ENCODE peak calls at places on chromosomes 3 and 15, in four cellular contexts. B is body of pancreas, O is NB4, S is H54. P is an unnamed sample.

GRCh38 chr3:159964166-159964973 is 24.3 kb upstream of the IL12A start:
- DNase-seq in B (no peak), O (no peak), S (peak), P (no peak)

GRCh38 chr3:4738737-4739274 is 240.4 kb upstream of the BHLHE40 start:
- DNase-seq in B (no peak), O (peak), S (no peak), P (no peak)

GRCh38 chr3:15032650-15033049 is 32.5 kb downstream of the MRPS25 start:
- DNase-seq in B (no peak), O (no peak), S (no peak), P (no peak)

GRCh38 chr3:4416961-4417360 is 50.1 kb downstream of the SUMF1 start:
- DNase-seq in B (no peak), O (no peak), S (peak), P (no peak)

GRCh38 chr15:25469377-25469776 is 30.6 kb upstream of the UBE3A start:
- DNase-seq in B (no peak), O (no peak), S (no peak), P (no peak)

GRCh38 chr3:16433701-16434151 is 79.8 kb downstream of the RFTN1 start:
- DNase-seq in B (no peak), O (no peak), S (no peak), P (no peak)

GRCh38 chr3:23644741-23645140 is 161.0 kb upstream of the UBE2E1 start:
- DNase-seq in B (no peak), O (no peak), S (no peak), P (no peak)

GRCh38 chr15:70058642-70059360 is 38.9 kb downstream of the TLE3 start:
- DNase-seq in B (no peak), O (no peak), S (no peak), P (no peak)

GRCh38 chr3:184582583-184582982 is 21.0 kb downstream of the EPHB3 start:
- DNase-seq in B (no peak), O (no peak), S (no peak), P (no peak)

GRCh38 chr15:67880651-67881182 is 40.9 kb upstream of the RNU6-1 start:
- DNase-seq in B (peak), O (peak), S (no peak), P (no peak)

GRCh38 chr3:120604784-120605183 is 8.6 kb downstream of the NDUFB4 start:
- DNase-seq in B (no peak), O (no peak), S (no peak), P (no peak)

GRCh38 chr15:82936966-82937647 is 15.4 kb downstream of the HOMER2 start:
- DNase-seq in B (no peak), O (no peak), S (no peak), P (no peak)

GRCh38 chr3:139762307-139762706 is 84.5 kb upstream of the NMNAT3 start:
- DNase-seq in B (no peak), O (no peak), S (no peak), P (no peak)

GRCh38 chr15:31300208-31300661 is 26.4 kb upstream of the KLF13 start:
- DNase-seq in B (no peak), O (no peak), S (no peak), P (no peak)

GRCh38 chr3:51934991-51935885 is 6.5 kb downstream of the RRP9 start:
- DNase-seq in B (no peak), O (no peak), S (no peak), P (no peak)

GRCh38 chr3:38646630-38647029 is 2.9 kb downstream of the SCN5A start:
- DNase-seq in B (no peak), O (peak), S (no peak), P (peak)

GRCh38 chr3:161602451-161602850 is 105.8 kb downstream of the OTOL1 start:
- DNase-seq in B (no peak), O (peak), S (no peak), P (no peak)

GRCh38 chr3:166304509-166305063 is 467.4 kb upstream of the BCHE start:
- DNase-seq in B (no peak), O (no peak), S (no peak), P (no peak)

GRCh38 chr3:110731148-110731547 is 340.5 kb upstream of the NECTIN3 start:
- DNase-seq in B (no peak), O (no peak), S (no peak), P (no peak)

GRCh38 chr3:110732420-110732819 is 339.2 kb upstream of the NECTIN3 start:
- DNase-seq in B (no peak), O (no peak), S (no peak), P (no peak)

GRCh38 chr3:110733045-110733444 is 338.6 kb upstream of the NECTIN3 start:
- DNase-seq in B (no peak), O (no peak), S (no peak), P (no peak)

GRCh38 chr3:110736332-110736731 is 335.3 kb upstream of the NECTIN3 start:
- DNase-seq in B (no peak), O (peak), S (no peak), P (no peak)

GRCh38 chr3:110734524-110734923 is 337.1 kb upstream of the NECTIN3 start:
- DNase-seq in B (no peak), O (no peak), S (no peak), P (no peak)
- TF ChIP-seq POLR2A in B (no peak), O (no peak), S (no peak), P (no peak)

DNA sequence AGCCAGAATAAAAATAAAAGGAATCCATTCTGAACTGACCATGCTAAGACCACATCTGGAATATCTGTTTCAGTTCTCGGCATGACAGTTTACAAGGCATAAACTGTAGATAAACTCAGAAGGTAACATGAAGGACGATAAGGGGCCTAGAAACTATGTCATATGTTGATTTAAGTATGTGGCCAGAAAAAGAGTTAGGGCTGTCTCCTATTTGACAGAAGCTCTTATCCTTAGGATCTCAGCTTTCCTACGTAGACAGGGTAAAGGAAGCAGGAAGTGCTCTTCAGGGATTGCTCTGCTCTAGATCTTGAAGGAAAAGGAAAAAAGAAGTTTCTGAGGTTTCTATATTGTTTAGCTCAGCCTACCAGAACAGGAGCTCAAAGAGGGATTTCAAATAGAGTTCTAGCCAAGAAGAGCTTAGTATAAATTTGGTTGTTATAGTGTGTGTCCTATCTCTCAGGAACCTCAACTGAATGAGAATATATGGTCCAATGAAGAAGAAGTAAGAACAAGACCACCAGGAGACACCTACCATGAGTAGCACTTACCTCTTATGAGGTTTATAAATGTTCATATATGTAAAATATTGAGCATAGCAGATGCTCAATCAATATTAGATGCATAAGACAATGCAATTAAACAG is 59.2 kb downstream of the TP53BP1 start:
- DNase-seq in B (no peak), O (no peak), S (no peak), P (no peak)
- TF ChIP-seq POLR2A in B (no peak), O (no peak), S (no peak), P (no peak)

GRCh38 chr3:49929333-49930240 is at the start of gene MON1A:
- DNase-seq in B (peak), O (peak), S (peak), P (peak)
- TF ChIP-seq POLR2A in B (peak), O (peak), S (peak), P (peak)

DNA sequence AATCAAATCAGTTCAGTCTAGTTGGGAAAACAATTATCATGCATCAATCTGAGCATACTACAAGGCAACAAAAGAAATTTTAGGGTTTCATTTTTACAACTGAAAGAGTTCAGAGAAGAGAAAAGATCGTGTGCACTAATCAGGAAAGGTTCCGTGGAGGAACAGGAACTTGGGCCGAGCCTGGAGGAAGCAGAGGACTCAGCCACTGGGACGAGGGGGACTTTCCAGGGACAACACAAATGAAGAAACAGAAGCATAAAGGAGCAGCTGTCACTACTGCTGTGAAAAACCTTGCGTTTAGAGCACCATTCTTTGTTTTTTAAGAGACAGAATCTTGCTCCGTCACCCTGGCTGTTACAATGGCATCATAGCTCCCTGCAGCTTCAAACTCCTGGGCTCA is 60.5 kb downstream of the MYO1E start:
- DNase-seq in B (no peak), O (no peak), S (no peak), P (no peak)
- TF ChIP-seq POLR2A in B (no peak), O (no peak), S (no peak), P (no peak)

GRCh38 chr15:88465633-88466219 is 1.5 kb downstream of the MRPL46 start:
- DNase-seq in B (no peak), O (peak), S (no peak), P (peak)
- TF ChIP-seq POLR2A in B (no peak), O (no peak), S (no peak), P (no peak)

DNA sequence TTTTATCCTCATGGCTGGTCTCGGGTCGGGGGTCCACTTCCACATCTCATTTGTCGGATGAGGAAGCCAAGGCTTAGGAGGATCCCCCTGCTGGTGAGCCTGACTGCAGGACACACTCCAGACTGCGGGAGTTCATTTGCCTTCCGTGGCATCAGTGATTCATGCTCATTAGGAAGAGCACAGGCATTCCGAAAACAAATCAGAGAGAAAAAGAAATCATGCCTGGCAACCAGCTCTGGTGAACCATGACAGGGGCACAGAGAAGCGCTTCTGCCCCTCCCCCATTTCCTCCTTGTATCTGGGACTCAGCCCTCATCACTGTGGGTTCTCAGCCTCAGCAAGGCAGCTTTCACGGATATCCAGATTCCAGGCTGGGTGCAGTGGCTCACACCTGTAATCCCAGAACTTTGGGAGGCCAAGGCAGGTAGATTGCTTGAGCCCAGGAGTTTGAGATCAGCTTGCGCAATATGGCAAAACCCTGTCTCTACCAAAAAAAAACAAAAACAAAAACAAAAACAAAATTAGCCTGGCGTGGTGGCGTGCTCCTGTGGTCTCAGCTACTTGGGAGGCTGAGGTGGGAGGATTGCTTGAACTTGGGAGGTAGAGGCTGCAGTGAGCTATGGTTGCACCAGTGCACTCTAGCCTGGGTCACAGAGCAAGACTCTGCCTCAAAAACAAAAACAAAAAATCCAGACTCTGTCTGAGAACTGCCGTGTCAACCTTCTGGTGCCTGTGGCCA is 28.4 kb downstream of the IRAK2 start:
- DNase-seq in B (no peak), O (peak), S (peak), P (no peak)
- TF ChIP-seq POLR2A in B (no peak), O (no peak), S (no peak), P (no peak)

GRCh38 chr3:156491192-156491591 is 63.7 kb downstream of the SSR3 start:
- DNase-seq in B (no peak), O (no peak), S (no peak), P (no peak)

GRCh38 chr3:156495816-156496215 is 59.1 kb downstream of the SSR3 start:
- DNase-seq in B (no peak), O (no peak), S (no peak), P (no peak)

GRCh38 chr3:156497326-156497725 is 57.6 kb downstream of the SSR3 start:
- DNase-seq in B (no peak), O (no peak), S (no peak), P (no peak)

GRCh38 chr3:156492801-156493261 is 62.1 kb downstream of the SSR3 start:
- DNase-seq in B (no peak), O (no peak), S (no peak), P (no peak)

DNA sequence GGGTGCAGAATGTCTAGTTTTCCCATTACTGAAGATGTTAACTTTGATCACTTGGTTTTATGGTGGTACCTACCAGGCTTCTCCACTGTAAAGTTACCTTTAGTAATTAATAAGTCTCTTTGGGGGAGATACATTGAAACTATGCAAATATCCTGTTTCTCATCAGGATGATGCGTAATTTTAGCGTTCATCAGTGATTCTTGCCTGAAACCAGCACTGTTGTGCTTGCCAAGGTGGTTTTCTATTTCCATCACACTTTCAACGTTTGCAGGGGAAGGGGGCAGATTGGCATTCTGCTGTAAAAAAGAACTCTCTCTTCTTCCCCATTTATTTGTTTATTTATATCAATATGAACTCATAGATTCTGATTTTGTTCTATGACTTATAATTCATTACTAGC is 61.0 kb downstream of the SSR3 start:
- DNase-seq in B (no peak), O (no peak), S (no peak), P (no peak)
- TF ChIP-seq POLR2A in B (no peak), O (no peak), S (no peak), P (no peak)

GRCh38 chr3:195150194-195151118 is 120.5 kb downstream of the XXYLT1 start:
- DNase-seq in B (peak), O (peak), S (peak), P (peak)
- TF ChIP-seq POLR2A in B (no peak), O (no peak), S (no peak), P (peak)

GRCh38 chr3:12716605-12717121 is 42.4 kb downstream of the TMEM40 start:
- DNase-seq in B (no peak), O (no peak), S (no peak), P (peak)
- TF ChIP-seq POLR2A in B (no peak), O (no peak), S (no peak), P (no peak)

P was measured in erythroblast.